ENCODE peak calls at places on chromosomes 7 and 10, in seven cellular contexts. J is putamen; Y is nucleus accumbens; R is GM20000; V is CD8-positive, alpha-beta T cell; U is WTC11; G is stimulated activated CD4-positive, alpha-beta T cell treated with anti-CD3 and anti-CD28 coated beads, Interleukin-15, amount 100 ng/mL, for 48 hours. N is an unnamed sample.

GRCh38 chr7:29319719-29320521 is 125.3 kb downstream of the CHN2 start:
- DNase-seq in J (peak; percentile 90), Y (peak; percentile 20), R (no peak), V (no peak), U (no peak), G (no peak), N (peak; percentile 83)

GRCh38 chr7:148211641-148212040 is 378.9 kb upstream of the C7orf33 start:
- DNase-seq in J (no peak), Y (no peak), R (no peak), V (no peak), U (no peak), G (no peak), N (no peak)

GRCh38 chr7:16925609-16926008 is 43.8 kb upstream of the AGR3 start:
- DNase-seq in J (no peak), Y (no peak), R (no peak), V (no peak), U (no peak), G (no peak), N (no peak)

GRCh38 chr10:121516483-121516882 is 81.8 kb downstream of the FGFR2 start:
- DNase-seq in J (no peak), Y (no peak), R (peak; percentile 25), V (no peak), U (no peak), G (no peak), N (no peak)

GRCh38 chr10:122465401-122465800 is 4.0 kb downstream of the HTRA1 start:
- DNase-seq in J (no peak), Y (no peak), R (no peak), V (no peak), U (no peak), G (no peak), N (no peak)

GRCh38 chr7:32214913-32215312 is 144.7 kb upstream of the PDE1C start:
- DNase-seq in J (no peak), Y (no peak), R (no peak), V (no peak), U (no peak), G (no peak), N (no peak)

GRCh38 chr7:15764986-15765385 is 78.5 kb upstream of the MEOX2 start:
- DNase-seq in J (no peak), Y (no peak), R (no peak), V (no peak), U (no peak), G (no peak), N (no peak)

GRCh38 chr10:12364559-12364958 is 15.2 kb downstream of the CAMK1D start:
- DNase-seq in J (no peak), Y (no peak), R (no peak), V (no peak), U (no peak), G (no peak), N (no peak)

GRCh38 chr7:113710310-113711106 is 208.3 kb downstream of the PPP1R3A start:
- DNase-seq in J (peak; percentile 17), Y (no peak), R (peak; percentile 53), V (no peak), U (peak; percentile 49), G (peak; percentile 0), N (peak; percentile 69)

GRCh38 chr10:43057231-43057711 is 19.6 kb upstream of the RET start:
- DNase-seq in J (no peak), Y (no peak), R (no peak), V (no peak), U (peak; percentile 6), G (no peak), N (no peak)

GRCh38 chr7:108455833-108456677 is at the start of gene NRCAM:
- DNase-seq in J (peak; percentile 60), Y (peak; percentile 69), R (peak; percentile 76), V (peak; percentile 68), U (peak; percentile 94), G (no peak), N (peak; percentile 73)

GRCh38 chr10:7797582-7797981 is 9.6 kb downstream of the ATP5F1C start:
- DNase-seq in J (no peak), Y (no peak), R (no peak), V (no peak), U (no peak), G (no peak), N (no peak)

GRCh38 chr7:135208417-135208793 is 2.9 kb downstream of the WDR91 start:
- DNase-seq in J (no peak), Y (no peak), R (no peak), V (no peak), U (no peak), G (no peak), N (no peak)

GRCh38 chr10:122164815-122165491 is 106.1 kb upstream of the BTBD16 start:
- DNase-seq in J (no peak), Y (no peak), R (no peak), V (no peak), U (no peak), G (no peak), N (no peak)

GRCh38 chr7:18772567-18772965 is 277.0 kb downstream of the HDAC9 start:
- DNase-seq in J (no peak), Y (no peak), R (no peak), V (no peak), U (no peak), G (no peak), N (no peak)

GRCh38 chr10:116787893-116788665 is 45.7 kb upstream of the HSPA12A start:
- DNase-seq in J (peak; percentile 66), Y (peak; percentile 13), R (peak; percentile 66), V (peak; percentile 87), U (peak; percentile 90), G (peak; percentile 41), N (peak; percentile 68)

GRCh38 chr7:28573059-28573553 is 160.8 kb downstream of the CREB5 start:
- DNase-seq in J (no peak), Y (no peak), R (no peak), V (no peak), U (no peak), G (no peak), N (no peak)

GRCh38 chr10:6406220-6407033 is 173.6 kb downstream of the PRKCQ start:
- DNase-seq in J (no peak), Y (no peak), R (peak; percentile 34), V (no peak), U (no peak), G (no peak), N (peak; percentile 28)

GRCh38 chr7:72481934-72482333 is 69.8 kb upstream of the CALN1 start:
- DNase-seq in J (no peak), Y (no peak), R (no peak), V (no peak), U (no peak), G (no peak), N (no peak)

GRCh38 chr7:17299477-17299991 is 1.1 kb downstream of the AHR start:
- DNase-seq in J (peak; percentile 34), Y (no peak), R (peak; percentile 14), V (no peak), U (no peak), G (no peak), N (peak; percentile 41)